ENCODE peak calls at places on chromosomes 6 and 20, in five cellular contexts. One of them, this sample, is unnamed.

GRCh38 chr6:149130093-149130872 is 187.2 kb upstream of the TAB2 start:
- DNase-seq in AG08396: no peak
- DNase-seq in Right ventricle myocardium superior: no peak
- DNase-seq in HCEC 1CT: no peak
- DNase-seq in CD4-positive, alpha-beta memory T cell: no peak
- DNase-seq in this sample: no peak

GRCh38 chr6:81736428-81736827 is 16.1 kb downstream of the TENT5A start:
- DNase-seq in HCEC 1CT: no peak
- DNase-seq in Right ventricle myocardium superior: no peak
- DNase-seq in CD4-positive, alpha-beta memory T cell: no peak
- DNase-seq in AG08396: no peak
- DNase-seq in this sample: no peak

GRCh38 chr6:111870751-111871064 is 2.5 kb downstream of the FYN start:
- DNase-seq in HCEC 1CT: no peak
- DNase-seq in CD4-positive, alpha-beta memory T cell: no peak
- DNase-seq in AG08396: no peak
- DNase-seq in Right ventricle myocardium superior: no peak
- DNase-seq in this sample: peak

GRCh38 chr20:63682384-63683139 is 13.9 kb upstream of the TNFRSF6B start:
- DNase-seq in Right ventricle myocardium superior: peak
- DNase-seq in HCEC 1CT: peak
- DNase-seq in CD4-positive, alpha-beta memory T cell: no peak
- DNase-seq in AG08396: peak
- DNase-seq in this sample: peak

GRCh38 chr6:163640641-163641040 is 226.1 kb downstream of the QKI start:
- DNase-seq in CD4-positive, alpha-beta memory T cell: no peak
- DNase-seq in HCEC 1CT: no peak
- DNase-seq in AG08396: no peak
- DNase-seq in Right ventricle myocardium superior: no peak
- DNase-seq in this sample: no peak

GRCh38 chr6:21996425-21997207 is 300.2 kb downstream of the PRL start:
- DNase-seq in CD4-positive, alpha-beta memory T cell: no peak
- DNase-seq in HCEC 1CT: no peak
- DNase-seq in Right ventricle myocardium superior: no peak
- DNase-seq in AG08396: no peak
- DNase-seq in this sample: no peak

GRCh38 chr6:83231146-83231545 is 38.0 kb downstream of the RWDD2A start:
- DNase-seq in AG08396: peak
- DNase-seq in Right ventricle myocardium superior: no peak
- DNase-seq in CD4-positive, alpha-beta memory T cell: no peak
- DNase-seq in HCEC 1CT: peak
- DNase-seq in this sample: no peak

GRCh38 chr6:101541873-101542272 is 148.4 kb downstream of the GRIK2 start:
- DNase-seq in Right ventricle myocardium superior: no peak
- DNase-seq in AG08396: no peak
- DNase-seq in HCEC 1CT: no peak
- DNase-seq in CD4-positive, alpha-beta memory T cell: no peak
- DNase-seq in this sample: no peak

GRCh38 chr6:13075491-13075845 is 252.9 kb downstream of the TBC1D7 start:
- DNase-seq in HCEC 1CT: no peak
- DNase-seq in Right ventricle myocardium superior: no peak
- DNase-seq in CD4-positive, alpha-beta memory T cell: no peak
- DNase-seq in AG08396: no peak
- DNase-seq in this sample: no peak

GRCh38 chr6:3357669-3358068 is 98.9 kb downstream of the PSMG4 start:
- DNase-seq in Right ventricle myocardium superior: no peak
- DNase-seq in AG08396: no peak
- DNase-seq in CD4-positive, alpha-beta memory T cell: no peak
- DNase-seq in HCEC 1CT: no peak
- DNase-seq in this sample: no peak

GRCh38 chr6:119215309-119215708 is 134.3 kb downstream of the MAN1A1 start:
- DNase-seq in HCEC 1CT: no peak
- DNase-seq in AG08396: no peak
- DNase-seq in Right ventricle myocardium superior: no peak
- DNase-seq in CD4-positive, alpha-beta memory T cell: no peak
- DNase-seq in this sample: no peak

This sample was measured in SW480.